ENCODE peak calls at places on chromosomes 6 and 20, in six cellular contexts. U is lower leg skin, T is RWPE1, V is MCF 10A, E is K562, W is A673. G is an unnamed sample.

GRCh38 chr6:112416885-112417284 is 69.8 kb downstream of the RFPL4B start:
- DNase-seq in V (peak), W (no peak), U (peak), T (no peak), E (no peak), G (no peak)

GRCh38 chr6:44667668-44668390 is 280.3 kb downstream of the CDC5L start:
- DNase-seq in V (no peak), U (no peak), T (no peak), E (peak), W (no peak), G (no peak)

GRCh38 chr6:52840763-52841585 is at the start of gene GSTA5:
- DNase-seq in E (no peak), T (no peak), V (peak), W (no peak), U (no peak), G (no peak)

GRCh38 chr6:19714415-19715165 is 122.6 kb upstream of the ID4 start:
- DNase-seq in E (no peak), T (no peak), W (no peak), V (no peak), U (no peak), G (no peak)

GRCh38 chr6:133888931-133889556 is at the start of gene TCF21:
- DNase-seq in T (no peak), V (no peak), U (no peak), E (no peak), W (no peak), G (no peak)

GRCh38 chr20:19368351-19368750 is 155.9 kb downstream of the SLC24A3 start:
- DNase-seq in E (no peak), U (no peak), V (no peak), T (no peak), W (no peak), G (no peak)

GRCh38 chr6:73984851-73985250 is 288.8 kb downstream of the CD109 start:
- DNase-seq in E (no peak), W (no peak), T (no peak), V (no peak), U (no peak), G (no peak)

GRCh38 chr6:6678811-6679210 is 90.3 kb downstream of the LY86 start:
- DNase-seq in U (no peak), W (no peak), T (no peak), E (no peak), V (no peak), G (no peak)

GRCh38 chr6:163573503-163574179 is 159.1 kb downstream of the QKI start:
- DNase-seq in E (no peak), T (no peak), U (no peak), V (no peak), W (no peak), G (no peak)

GRCh38 chr6:157304840-157305675 is 18.3 kb downstream of the TMEM242 start:
- DNase-seq in E (peak), U (no peak), T (no peak), W (no peak), V (no peak), G (no peak)

GRCh38 chr6:135183532-135184440 is 2.7 kb downstream of the MYB start:
- DNase-seq in U (no peak), W (peak), E (peak), V (peak), T (no peak), G (no peak)

GRCh38 chr6:53333439-53334408 is 15.0 kb downstream of the ELOVL5 start:
- DNase-seq in T (no peak), U (no peak), E (no peak), W (no peak), V (no peak), G (no peak)

GRCh38 chr6:14630136-14630535 is 512.6 kb downstream of the CD83 start:
- DNase-seq in U (no peak), W (no peak), T (no peak), E (no peak), V (no peak), G (no peak)

GRCh38 chr20:11108102-11108842 is 434.5 kb upstream of the JAG1 start:
- DNase-seq in E (no peak), V (peak), U (no peak), W (no peak), T (no peak), G (no peak)

GRCh38 chr6:114713690-114714089 is 370.9 kb upstream of the HS3ST5 start:
- DNase-seq in W (no peak), V (no peak), U (no peak), T (no peak), E (no peak), G (no peak)

GRCh38 chr6:5459346-5459745 is 198.0 kb downstream of the FARS2 start:
- DNase-seq in V (no peak), W (no peak), U (no peak), T (no peak), E (no peak), G (no peak)

GRCh38 chr6:122953766-122954165 is 42.3 kb upstream of the CLVS2 start:
- DNase-seq in E (no peak), V (peak), U (no peak), T (no peak), W (peak), G (no peak)

GRCh38 chr20:64165866-64166600 is 1.8 kb downstream of the MYT1 start:
- DNase-seq in U (no peak), W (no peak), E (no peak), V (no peak), T (no peak), G (no peak)

GRCh38 chr6:169981568-169981967 is 230.1 kb downstream of the ERMARD start:
- DNase-seq in W (no peak), E (no peak), U (no peak), T (no peak), V (no peak), G (no peak)

GRCh38 chr20:22584630-22584921 is 204 bp upstream of the FOXA2 start:
- DNase-seq in W (no peak), E (no peak), U (no peak), T (peak), V (peak), G (no peak)

DNA sequence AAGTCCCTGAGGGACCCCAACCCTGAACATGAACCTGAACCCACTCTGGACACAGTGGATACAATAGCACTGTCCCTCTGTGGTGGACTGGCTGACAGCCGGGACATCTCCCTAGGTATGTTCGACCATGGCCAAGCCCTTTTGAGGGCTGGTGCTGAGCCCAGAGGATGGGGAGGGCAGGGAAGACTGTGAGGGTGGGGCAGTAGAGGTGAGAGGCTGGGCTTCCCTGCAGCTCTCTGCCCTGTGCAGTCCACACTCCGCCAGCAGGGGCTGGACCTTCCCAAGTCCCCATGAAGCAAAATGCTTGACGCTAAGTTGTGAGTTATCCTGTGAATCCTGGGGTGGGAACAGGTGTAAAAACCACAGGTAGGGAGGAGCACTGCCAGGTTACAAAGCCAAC is 11.5 kb downstream of the LPIN3 start:
- DNase-seq in W (no peak), T (no peak), V (no peak), U (no peak), E (peak), G (no peak)
- TF ChIP-seq CTCF in W (peak), T (no peak), V (no peak), U (no peak), E (peak), G (peak)

DNA sequence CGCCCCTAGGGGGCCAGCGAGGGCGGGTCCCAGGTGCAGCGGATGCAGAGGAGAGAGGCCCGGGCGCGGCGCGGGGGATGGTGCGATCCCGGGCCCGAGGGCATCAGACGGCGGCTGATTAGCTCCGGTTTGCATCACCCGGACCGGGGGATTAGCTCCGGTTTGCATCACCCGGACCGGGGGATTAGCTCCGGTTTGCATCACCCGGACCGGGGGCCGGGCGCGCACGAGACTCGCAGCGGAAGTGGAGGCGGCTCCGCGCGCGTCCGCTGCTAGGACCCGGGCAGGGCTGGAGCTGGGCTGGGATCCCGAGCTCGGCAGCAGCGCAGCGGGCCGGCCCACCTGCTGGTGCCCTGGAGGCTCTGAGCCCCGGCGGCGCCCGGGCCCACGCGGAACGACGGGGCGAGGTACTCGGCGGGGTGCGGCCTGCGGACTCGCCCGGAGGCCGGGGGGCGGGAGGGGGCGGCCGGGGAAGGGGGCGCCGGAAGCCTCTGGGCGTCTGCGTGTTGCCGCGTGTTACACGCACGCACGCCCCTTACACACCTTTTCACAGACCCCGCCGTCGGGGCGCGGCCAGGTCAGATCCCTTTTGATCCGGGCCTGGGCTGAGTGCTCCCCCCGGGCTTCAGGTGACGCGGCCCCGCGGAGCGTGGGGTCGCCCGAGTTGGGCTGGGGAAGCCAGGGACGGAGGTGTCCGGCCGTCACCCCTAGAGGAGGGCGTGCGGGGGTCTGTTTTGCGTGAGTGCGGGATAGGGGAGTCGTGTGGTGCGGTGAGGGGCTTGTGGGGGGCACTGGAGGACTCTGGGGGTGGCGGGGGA is 412 bp downstream of the TRIB3 start:
- DNase-seq in V (peak), W (peak), T (peak), U (no peak), E (peak), G (peak)
- TF ChIP-seq CTCF in V (no peak), W (no peak), T (no peak), U (no peak), E (peak), G (peak)

DNA sequence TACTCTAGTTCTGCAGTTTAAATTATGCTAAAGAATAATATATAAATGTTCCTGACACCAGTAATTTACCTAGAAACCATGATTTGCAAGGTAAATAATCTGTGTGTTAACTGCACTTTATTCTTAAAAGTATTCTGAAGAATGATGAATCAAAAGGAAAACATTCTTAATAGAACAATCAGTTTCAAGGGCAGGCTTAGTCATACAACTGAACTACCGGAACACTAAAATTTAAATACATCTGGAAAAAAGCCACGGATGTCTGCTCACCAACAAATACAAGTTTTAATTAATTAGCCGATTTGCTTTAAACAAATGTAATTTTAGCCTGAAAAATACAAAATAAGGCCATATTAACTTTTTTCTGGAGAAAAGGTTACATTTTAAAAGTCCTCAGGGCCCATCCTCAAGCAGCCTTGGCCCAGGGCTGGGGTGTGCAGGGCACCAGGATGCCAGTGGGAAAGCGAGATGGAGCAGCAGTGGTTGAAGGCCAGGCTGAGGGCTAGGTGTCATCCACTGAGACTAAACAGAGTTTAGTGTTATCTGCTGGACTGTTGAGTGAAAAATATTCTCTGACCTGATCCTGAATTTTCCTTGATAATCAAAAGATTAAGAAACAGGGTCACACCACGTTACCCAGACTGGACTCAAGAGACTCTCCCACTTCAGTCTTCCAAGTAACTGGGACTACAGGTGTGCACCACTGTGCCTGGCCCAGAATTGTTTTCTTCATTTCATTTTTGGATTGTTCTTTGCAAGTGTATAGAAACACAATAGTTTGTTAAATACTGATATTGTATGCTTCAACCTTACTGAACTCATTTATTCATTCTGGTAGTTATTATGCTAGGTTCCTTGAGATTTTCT is 88.2 kb upstream of the DST start:
- DNase-seq in U (no peak), W (peak), E (no peak), V (peak), T (peak), G (no peak)
- TF ChIP-seq CTCF in U (no peak), W (no peak), E (no peak), V (no peak), T (no peak), G (no peak)

GRCh38 chr6:41570270-41570615 is 24.1 kb downstream of the FOXP4 start:
- DNase-seq in E (no peak), W (no peak), V (no peak), T (no peak), U (no peak), G (no peak)

GRCh38 chr6:41565701-41566100 is 19.5 kb downstream of the FOXP4 start:
- DNase-seq in E (no peak), T (no peak), V (no peak), U (no peak), W (no peak), G (no peak)

GRCh38 chr6:41566961-41567360 is 20.8 kb downstream of the FOXP4 start:
- DNase-seq in V (no peak), E (no peak), W (no peak), U (no peak), T (no peak), G (no peak)

GRCh38 chr6:41568585-41569384 is 22.6 kb downstream of the FOXP4 start:
- DNase-seq in E (no peak), W (no peak), V (no peak), T (no peak), U (no peak), G (no peak)

GRCh38 chr6:41568202-41568584 is 22.0 kb downstream of the FOXP4 start:
- DNase-seq in V (no peak), W (no peak), E (no peak), U (no peak), T (no peak), G (no peak)
- TF ChIP-seq CTCF in V (no peak), W (no peak), E (no peak), U (no peak), T (no peak), G (no peak)

GRCh38 chr20:32036716-32037355 is 15.2 kb upstream of the HCK start:
- DNase-seq in T (no peak), U (no peak), E (no peak), W (no peak), V (no peak), G (no peak)

GRCh38 chr20:32035398-32035852 is 16.6 kb upstream of the HCK start:
- DNase-seq in E (no peak), U (no peak), W (no peak), V (no peak), T (no peak), G (no peak)

GRCh38 chr20:32036252-32036651 is 15.8 kb upstream of the HCK start:
- DNase-seq in E (no peak), U (no peak), W (no peak), V (no peak), T (no peak), G (no peak)

GRCh38 chr20:32037929-32038328 is 14.1 kb upstream of the HCK start:
- DNase-seq in W (no peak), T (no peak), U (no peak), V (peak), E (no peak), G (no peak)

DNA sequence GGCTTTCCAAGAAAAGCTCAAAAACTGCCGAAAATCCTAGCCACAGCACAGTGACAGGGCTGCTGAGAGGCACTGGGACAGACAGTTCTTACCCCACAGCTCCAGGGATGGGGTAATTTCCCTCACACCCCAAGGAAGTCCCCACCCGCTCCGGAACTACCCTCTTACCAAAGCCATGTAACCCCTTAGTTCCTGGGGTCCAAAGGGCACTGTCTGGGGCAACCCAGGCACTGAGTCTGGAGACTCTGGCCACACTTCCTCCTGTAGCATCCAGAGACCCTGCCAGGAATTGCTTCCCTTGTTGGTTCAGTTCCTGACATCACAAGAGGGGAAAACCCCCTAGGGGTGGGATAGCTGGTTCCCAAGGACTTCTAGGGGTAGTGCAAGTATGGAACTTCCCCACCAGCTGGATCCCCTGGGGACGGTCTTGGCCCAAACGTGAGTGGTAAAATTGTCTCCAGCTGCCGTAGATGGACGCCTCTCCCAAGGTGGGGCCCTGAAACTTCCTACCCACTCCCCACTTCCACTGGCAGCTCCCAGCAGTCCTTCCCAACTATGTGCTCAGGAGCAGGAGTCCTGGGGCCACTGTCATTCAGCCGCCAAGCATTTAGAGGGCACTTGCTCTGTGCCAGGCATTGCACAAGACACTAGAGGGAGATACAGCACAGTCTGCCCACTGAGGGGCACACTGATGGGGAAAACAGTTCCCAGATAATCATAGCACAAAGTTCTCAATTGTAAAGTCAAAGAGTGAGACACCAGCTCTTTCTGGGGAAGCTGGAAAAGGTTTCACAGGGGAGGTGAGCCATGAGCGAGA is 17.3 kb upstream of the HCK start:
- DNase-seq in W (no peak), V (peak), U (no peak), T (no peak), E (no peak), G (no peak)
- TF ChIP-seq CTCF in W (peak), V (peak), U (no peak), T (no peak), E (no peak), G (no peak)

DNA sequence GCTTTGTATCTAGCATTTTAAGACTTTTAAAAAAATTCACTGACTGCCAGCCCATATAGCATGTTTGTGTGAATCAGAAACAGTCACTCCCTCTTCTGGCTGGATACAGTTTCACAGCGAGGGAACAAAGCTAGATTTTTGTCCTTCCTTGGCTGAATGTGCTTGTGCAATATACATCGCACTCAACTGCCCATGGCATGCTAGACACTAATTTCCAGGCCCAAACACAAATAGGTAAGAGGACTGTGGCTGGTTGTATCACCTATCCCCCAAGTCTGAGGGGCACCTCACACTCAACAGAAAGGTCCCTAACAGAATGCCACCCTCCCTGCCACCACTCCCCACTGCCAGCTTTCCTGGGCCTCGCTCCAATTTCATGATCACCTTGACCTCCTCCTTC is 16.2 kb upstream of the BLCAP start:
- DNase-seq in E (no peak), U (no peak), T (peak), W (peak), V (peak), G (peak)
- TF ChIP-seq CTCF in E (peak), U (no peak), T (peak), W (peak), V (no peak), G (peak)